ENCODE peak calls at places on chromosome 1, in five cellular contexts. M is lower leg skin, L is A549, V is body of pancreas, Q is transverse colon. I is an unnamed sample.

GRCh38 chr1:2556277-2557145 is at the start of gene TNFRSF14:
- DNase-seq in V (peak), L (no peak), Q (peak), M (peak), I (peak)

GRCh38 chr1:20282544-20282943 is 8.1 kb upstream of the VWA5B1 start:
- DNase-seq in V (no peak), Q (no peak), M (no peak), L (no peak), I (no peak)

GRCh38 chr1:20359451-20360330 is 69.0 kb downstream of the VWA5B1 start:
- DNase-seq in Q (peak), V (peak), M (no peak), L (no peak), I (no peak)

GRCh38 chr1:241499910-241500309 is 19.6 kb downstream of the FH start:
- DNase-seq in L (peak), Q (no peak), M (no peak), V (no peak), I (peak)

GRCh38 chr1:181159451-181160151 is 71.1 kb downstream of the IER5 start:
- DNase-seq in Q (peak), L (no peak), V (no peak), M (no peak), I (no peak)

GRCh38 chr1:181936768-181937581 is 124.5 kb downstream of the ZNF648 start:
- DNase-seq in V (peak), M (no peak), Q (peak), L (peak), I (peak)

GRCh38 chr1:229430761-229431269 is 3.1 kb downstream of the ACTA1 start:
- DNase-seq in V (peak), Q (peak), M (no peak), L (no peak), I (peak)

GRCh38 chr1:7257225-7257624 is 472.0 kb downstream of the CAMTA1 start:
- DNase-seq in M (no peak), Q (no peak), V (no peak), L (no peak), I (no peak)

GRCh38 chr1:160251006-160251405 is 11.3 kb downstream of the DCAF8 start:
- DNase-seq in V (no peak), Q (no peak), L (no peak), M (no peak), I (no peak)

GRCh38 chr1:226985839-226986463 is 45.9 kb downstream of the COQ8A start:
- DNase-seq in L (no peak), V (peak), Q (no peak), M (peak), I (peak)

GRCh38 chr1:62912028-62912638 is 128.2 kb downstream of the ATG4C start:
- DNase-seq in L (peak), V (no peak), M (no peak), Q (no peak), I (peak)

GRCh38 chr1:162070094-162070748 is 730 bp downstream of the NOS1AP start:
- DNase-seq in Q (peak), M (no peak), L (peak), V (peak), I (no peak)

GRCh38 chr1:7136166-7136953 is 351.1 kb downstream of the CAMTA1 start:
- DNase-seq in M (no peak), V (no peak), Q (no peak), L (no peak), I (no peak)

GRCh38 chr1:222284466-222284865 is 263.4 kb downstream of the HHIPL2 start:
- DNase-seq in L (no peak), M (no peak), V (no peak), Q (no peak), I (no peak)

GRCh38 chr1:170402451-170403311 is 129.3 kb upstream of the GORAB start:
- DNase-seq in L (no peak), Q (no peak), M (no peak), V (no peak), I (no peak)

GRCh38 chr1:82778612-82779011 is 977.9 kb downstream of the ADGRL2 start:
- DNase-seq in V (no peak), M (no peak), L (no peak), Q (no peak), I (no peak)

GRCh38 chr1:3028531-3029282 is 7.4 kb downstream of the ACTRT2 start:
- DNase-seq in M (peak), Q (no peak), V (no peak), L (no peak), I (no peak)

GRCh38 chr1:32496127-32496526 is 31.3 kb downstream of the ZBTB8B start:
- DNase-seq in V (no peak), L (no peak), Q (no peak), M (no peak), I (no peak)

GRCh38 chr1:25568090-25568833 is 24.9 kb downstream of the LDLRAP1 start:
- DNase-seq in Q (no peak), L (no peak), M (no peak), V (no peak), I (no peak)

GRCh38 chr1:58874757-58875755 is 91.2 kb upstream of the JUN start:
- DNase-seq in V (peak), Q (no peak), M (no peak), L (no peak), I (peak)

GRCh38 chr1:25131794-25132193 is 100.5 kb downstream of the SYF2 start:
- DNase-seq in V (no peak), Q (no peak), M (peak), L (no peak), I (no peak)

GRCh38 chr1:229434641-229435051 is 752 bp upstream of the ACTA1 start:
- DNase-seq in M (no peak), L (no peak), V (no peak), Q (no peak), I (no peak)

GRCh38 chr1:225921734-225922709 is 2.0 kb downstream of the PYCR2 start:
- DNase-seq in L (no peak), M (peak), Q (no peak), V (peak), I (no peak)

GRCh38 chr1:46134660-46135331 is 2.4 kb upstream of the PIK3R3 start:
- DNase-seq in Q (no peak), M (peak), L (no peak), V (no peak), I (no peak)

GRCh38 chr1:210830034-210831028 is 303.6 kb downstream of the KCNH1 start:
- DNase-seq in V (no peak), L (no peak), M (no peak), Q (no peak), I (no peak)

GRCh38 chr1:102151242-102151641 is 154.5 kb upstream of the OLFM3 start:
- DNase-seq in M (no peak), L (no peak), V (no peak), Q (no peak), I (no peak)

GRCh38 chr1:48785869-48786268 is 9.2 kb upstream of the BEND5 start:
- DNase-seq in L (no peak), M (no peak), Q (no peak), V (no peak), I (no peak)

GRCh38 chr1:31004231-31004621 is 61.3 kb downstream of the PUM1 start:
- DNase-seq in M (no peak), V (no peak), L (no peak), Q (no peak), I (no peak)

GRCh38 chr1:3407021-3407420 is 47.4 kb upstream of the ARHGEF16 start:
- DNase-seq in V (no peak), Q (no peak), M (no peak), L (no peak), I (no peak)

GRCh38 chr1:244353572-244354091 is 98.1 kb downstream of the ADSS2 start:
- DNase-seq in V (no peak), Q (peak), L (peak), M (peak), I (no peak)
- TF ChIP-seq POLR2A in V (no peak), Q (no peak), L (no peak), M (no peak), I (no peak)

GRCh38 chr1:205152505-205152904 is 30.7 kb upstream of the RBBP5 start:
- DNase-seq in V (no peak), M (no peak), Q (no peak), L (no peak), I (no peak)

GRCh38 chr1:205161071-205161470 is 39.3 kb upstream of the RBBP5 start:
- DNase-seq in V (no peak), M (no peak), L (no peak), Q (no peak), I (no peak)

GRCh38 chr1:205162301-205162700 is 40.5 kb upstream of the RBBP5 start:
- DNase-seq in V (no peak), Q (no peak), M (no peak), L (no peak), I (no peak)

DNA sequence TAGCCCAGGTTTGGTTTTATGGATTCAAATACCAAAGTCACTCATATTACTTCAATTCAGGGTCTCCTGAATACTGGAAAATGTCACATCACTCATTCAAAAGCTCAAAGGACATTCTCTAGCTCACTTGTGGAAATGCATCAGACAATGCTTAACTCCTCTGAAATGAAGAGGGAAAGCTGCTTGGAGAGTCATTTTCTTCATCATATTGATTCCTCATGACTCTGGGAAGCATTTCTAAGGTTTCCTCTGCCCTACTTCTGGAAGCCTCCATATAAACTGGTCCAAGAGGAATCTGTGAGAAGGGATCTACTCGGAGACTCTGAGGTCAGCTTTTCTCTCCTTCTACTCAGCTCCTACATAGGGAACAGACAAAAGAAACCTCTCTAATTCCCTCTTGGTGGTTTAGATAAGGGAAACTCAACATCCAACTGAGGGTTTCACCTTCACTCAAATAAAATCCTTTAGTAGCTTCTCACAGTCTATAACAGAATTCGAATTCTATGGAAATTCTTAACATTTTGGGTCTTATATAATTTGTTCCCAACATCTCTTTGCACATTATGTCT is 36.4 kb upstream of the RBBP5 start:
- DNase-seq in L (no peak), V (no peak), M (no peak), Q (no peak), I (no peak)
- TF ChIP-seq POLR2A in L (no peak), V (no peak), M (no peak), Q (no peak), I (no peak)

GRCh38 chr1:185045793-185046441 is 559 bp downstream of the RNF2 start:
- DNase-seq in Q (peak), M (no peak), L (peak), V (peak), I (peak)
- TF ChIP-seq POLR2A in Q (no peak), M (no peak), L (no peak), V (no peak), I (no peak)

GRCh38 chr1:43545686-43546387 is 15.2 kb downstream of the PTPRF start:
- DNase-seq in Q (peak), V (peak), L (peak), M (no peak), I (peak)
- TF ChIP-seq POLR2A in Q (peak), V (no peak), L (no peak), M (no peak), I (no peak)

GRCh38 chr1:234933475-234933874 is 195.2 kb downstream of the TOMM20 start:
- DNase-seq in Q (no peak), L (no peak), M (peak), V (peak), I (no peak)
- TF ChIP-seq POLR2A in Q (no peak), L (no peak), M (no peak), V (no peak), I (no peak)

GRCh38 chr1:35175067-35176001 is 17.6 kb downstream of the SFPQ start:
- DNase-seq in M (no peak), V (no peak), L (no peak), Q (no peak), I (no peak)
- TF ChIP-seq POLR2A in M (no peak), V (no peak), L (no peak), Q (no peak), I (peak)

DNA sequence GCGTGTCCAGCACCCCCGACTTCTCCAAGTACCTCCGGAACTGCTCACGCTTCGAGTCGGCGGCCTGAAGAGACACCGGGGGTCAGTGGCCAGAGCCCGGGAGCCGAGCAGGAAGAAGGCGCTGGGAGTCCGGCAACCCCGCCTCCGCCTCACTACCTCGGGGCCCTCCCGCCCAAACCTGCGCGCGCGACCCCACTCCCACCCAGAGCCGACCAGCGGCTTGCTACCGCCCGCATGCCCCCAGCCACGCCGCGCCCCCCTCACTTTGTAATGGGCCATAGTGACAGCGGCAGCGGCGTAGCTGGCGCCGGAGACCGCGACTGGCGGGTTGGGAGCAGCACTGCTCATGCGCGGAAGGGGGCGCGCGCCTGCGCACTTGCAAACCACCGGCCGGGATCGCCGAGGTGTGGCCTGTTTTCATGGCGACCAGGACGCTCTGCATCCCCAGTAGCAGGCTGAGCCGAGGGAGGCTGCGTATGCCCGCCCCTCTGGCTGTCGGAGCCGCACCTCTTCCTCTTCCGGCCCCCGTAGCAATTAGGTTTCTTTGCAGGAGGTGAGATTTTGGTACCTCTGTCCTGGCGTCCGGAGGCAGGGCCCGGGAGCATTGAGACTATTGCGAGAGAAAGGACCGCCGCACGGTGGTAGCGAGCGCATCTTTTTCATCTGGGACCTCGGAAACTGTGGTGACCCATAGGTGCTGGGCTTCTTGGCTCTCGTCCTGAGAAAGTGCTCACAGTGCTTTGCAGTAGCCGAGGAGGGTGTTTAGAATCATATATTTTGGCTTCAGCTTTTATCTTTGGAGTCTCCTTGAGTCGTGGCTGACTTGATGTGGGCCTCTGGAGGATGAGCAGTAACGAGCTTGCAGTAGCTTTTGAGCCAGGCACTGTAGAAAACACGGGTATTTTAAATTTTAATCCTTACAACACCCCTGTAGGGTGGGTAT is at the start of gene MYCBP:
- DNase-seq in Q (peak), M (peak), V (peak), L (peak), I (peak)
- TF ChIP-seq POLR2A in Q (peak), M (no peak), V (peak), L (peak), I (peak)

DNA sequence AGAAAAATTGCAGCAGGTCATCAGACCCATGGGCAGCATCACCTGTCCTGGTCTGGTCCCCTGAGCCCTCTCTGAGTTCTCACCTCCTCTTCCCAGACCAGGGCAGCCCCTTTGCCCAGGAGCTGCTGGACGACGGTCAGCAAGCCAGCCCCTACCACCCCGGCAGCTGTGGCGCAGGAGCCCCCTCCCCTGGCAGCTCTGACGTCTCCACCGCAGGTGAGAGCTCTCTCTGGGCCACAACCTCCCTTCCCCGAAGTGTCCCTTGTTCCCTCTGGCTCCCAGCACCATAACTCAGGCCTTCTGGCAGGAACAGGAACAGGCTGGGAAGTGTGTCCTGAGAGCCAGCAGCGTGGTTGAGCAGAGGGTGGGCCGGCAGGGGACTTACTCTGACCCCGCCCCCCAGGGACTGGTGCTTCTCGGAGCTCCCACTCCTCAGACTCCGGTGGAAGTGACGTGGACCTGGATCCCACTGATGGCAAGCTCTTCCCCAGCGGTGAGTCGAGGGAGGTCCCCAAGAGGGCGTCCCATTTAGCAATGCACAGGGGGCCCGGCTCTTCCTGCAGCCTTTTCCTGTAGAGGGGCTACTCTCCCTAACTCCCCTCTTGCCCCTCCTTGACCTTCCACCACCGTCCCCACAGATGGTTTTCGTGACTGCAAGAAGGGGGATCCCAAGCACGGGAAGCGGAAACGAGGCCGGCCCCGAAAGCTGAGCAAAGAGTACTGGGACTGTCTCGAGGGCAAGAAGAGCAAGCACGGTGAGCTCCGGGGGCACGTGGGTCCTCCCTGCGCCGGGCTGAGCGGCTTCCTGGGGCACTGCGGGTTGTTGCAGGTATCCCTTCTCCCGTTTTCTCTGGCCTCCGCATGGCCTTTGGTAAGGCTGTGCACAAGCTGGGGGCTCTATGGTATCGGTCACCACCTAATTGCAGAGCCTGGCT is 2.4 kb downstream of the ELF3 start:
- DNase-seq in M (no peak), Q (peak), L (no peak), V (peak), I (no peak)
- TF ChIP-seq POLR2A in M (no peak), Q (peak), L (no peak), V (peak), I (no peak)